ENCODE peak calls at places on chromosomes 6 and 20, in nine cellular contexts. K is prostate gland, B is H1, Q is SK-N-SH, Y is stomach, X is GM12878, W is vagina, E is Panc1, R is breast epithelium. N is an unnamed sample.

GRCh38 chr6:11522819-11523218 is 14.7 kb upstream of the TMEM170B start:
- DNase-seq in R (no peak), W (no peak), B (no peak), X (no peak), Q (no peak), E (no peak), K (no peak), Y (no peak), N (peak; percentile 16)

GRCh38 chr6:103273048-103273447 is 1586.7 kb downstream of the HACE1 start:
- DNase-seq in B (no peak), R (no peak), Q (peak; percentile 23), K (no peak), X (no peak), W (no peak), E (peak; percentile 7), Y (no peak), N (no peak)

GRCh38 chr6:7235712-7236311 is 77.2 kb downstream of the SSR1 start:
- DNase-seq in R (peak; percentile 76), Q (no peak), B (no peak), W (no peak), X (no peak), Y (peak; percentile 79), E (no peak), K (peak; percentile 78), N (peak; percentile 40)

GRCh38 chr6:50217816-50218215 is 168.1 kb upstream of the DEFB112 start:
- DNase-seq in E (no peak), W (no peak), B (no peak), Y (no peak), X (no peak), K (no peak), Q (no peak), R (no peak), N (no peak)

GRCh38 chr6:121925024-121925423 is 474.4 kb upstream of the HSF2 start:
- DNase-seq in B (no peak), E (no peak), X (no peak), R (no peak), Q (no peak), W (no peak), K (no peak), Y (no peak), N (no peak)

GRCh38 chr6:139253656-139254055 is 38.1 kb downstream of the TXLNB start:
- DNase-seq in X (no peak), E (no peak), R (no peak), Q (no peak), B (no peak), Y (no peak), K (no peak), W (no peak), N (no peak)

GRCh38 chr20:25083773-25084615 is 2.1 kb upstream of the VSX1 start:
- DNase-seq in B (no peak), Q (no peak), W (peak; percentile 69), Y (peak; percentile 48), R (no peak), X (no peak), E (no peak), K (no peak), N (peak; percentile 39)

GRCh38 chr20:63327229-63327745 is 33.9 kb downstream of the CHRNA4 start:
- DNase-seq in R (no peak), X (no peak), B (no peak), Y (no peak), E (no peak), Q (no peak), W (no peak), K (no peak), N (no peak)

GRCh38 chr6:157867155-157867559 is 44.1 kb downstream of the SNX9 start:
- DNase-seq in R (no peak), B (no peak), X (no peak), W (no peak), Q (no peak), Y (no peak), E (no peak), K (no peak), N (no peak)

GRCh38 chr6:57265755-57266221 is 43.7 kb upstream of the RAB23 start:
- DNase-seq in W (no peak), Y (no peak), Q (no peak), B (no peak), X (no peak), R (no peak), E (no peak), K (no peak), N (no peak)

GRCh38 chr6:151808331-151809241 is 1.1 kb downstream of the ESR1 start:
- DNase-seq in Q (peak; percentile 28), X (no peak), K (no peak), R (no peak), Y (no peak), W (no peak), E (no peak), B (peak; percentile 64), N (no peak)

GRCh38 chr20:16596991-16597390 is 23.7 kb upstream of the KIF16B start:
- DNase-seq in W (no peak), X (no peak), E (no peak), R (no peak), B (no peak), K (no peak), Y (no peak), Q (no peak), N (no peak)

GRCh38 chr20:62814709-62815065 is 2.2 kb upstream of the COL9A3 start:
- DNase-seq in K (no peak), W (no peak), Q (no peak), X (no peak), E (no peak), Y (no peak), B (no peak), R (no peak), N (no peak)

GRCh38 chr20:1491891-1492642 is 847 bp upstream of the SIRPB2 start:
- DNase-seq in R (no peak), E (no peak), W (no peak), B (no peak), K (no peak), Y (no peak), X (no peak), Q (no peak), N (no peak)
- H3K27me3 ChIP-seq in R (no peaks in the 10 kb centered on the region), E (peaks cover 30% of the 10 kb centered on the region), W (no peaks in the 10 kb centered on the region), B (no peaks in the 10 kb centered on the region), K (no peaks in the 10 kb centered on the region), Y (no peaks in the 10 kb centered on the region), X (peaks cover 2% of the 10 kb centered on the region), Q (peaks cover 42% of the 10 kb centered on the region), N (peaks cover 21% of the 10 kb centered on the region)

GRCh38 chr6:110178626-110179405 is 654 bp downstream of the WASF1 start:
- DNase-seq in R (peak; percentile 54), K (peak; percentile 42), W (no peak), B (peak; percentile 59), Q (peak; percentile 72), X (no peak), Y (peak; percentile 29), E (peak; percentile 78), N (peak; percentile 42)

GRCh38 chr6:110183292-110183691 is 3.1 kb downstream of the CDC40 start:
- DNase-seq in K (no peak), E (no peak), B (no peak), Y (no peak), X (no peak), Q (no peak), R (no peak), W (no peak), N (no peak)

GRCh38 chr6:110180228-110181008 is at the start of gene CDC40:
- DNase-seq in B (peak; percentile 66), R (peak; percentile 51), Y (peak; percentile 50), E (no peak), X (no peak), Q (peak; percentile 67), W (peak; percentile 91), K (peak; percentile 56), N (peak; percentile 59)

GRCh38 chr6:110181131-110182027 is 1.2 kb downstream of the CDC40 start:
- DNase-seq in X (no peak), R (no peak), K (no peak), Y (no peak), W (no peak), Q (no peak), E (no peak), B (no peak), N (no peak)

GRCh38 chr6:110179406-110180227 is at the start of gene WASF1:
- DNase-seq in Y (peak; percentile 93), R (peak; percentile 92), E (peak; percentile 99), B (peak; percentile 95), X (peak; percentile 76), W (peak; percentile 98), K (peak; percentile 94), Q (peak; percentile 91), N (peak; percentile 94)
- TF ChIP-seq POLR2AphosphoS5 in Y (no peak), R (peak; percentile 62), E (peak; percentile 85), B (no peak), X (no peak), W (peak; percentile 86), K (peak; percentile 98), Q (peak; percentile 88), N (no peak)

GRCh38 chr6:135572051-135572450 is 74.5 kb upstream of the AHI1 start:
- DNase-seq in Q (no peak), E (no peak), R (no peak), W (no peak), K (no peak), X (no peak), B (no peak), Y (no peak), N (no peak)
- TF ChIP-seq CTCF in Q (no peak), E (no peak), R (no peak), W (no peak), K (no peak), X (no peak), B (no peak), Y (no peak), N (no peak)

GRCh38 chr20:59678286-59678685 is 73.9 kb downstream of the PHACTR3 start:
- DNase-seq in K (no peak), X (no peak), Q (no peak), B (no peak), R (no peak), Y (no peak), W (no peak), E (no peak), N (no peak)
- H3K27me3 ChIP-seq in K (peaks cover 3% of the 10 kb centered on the region), X (no peaks in the 10 kb centered on the region), Q (no peaks in the 10 kb centered on the region), B (no peaks in the 10 kb centered on the region), R (peaks cover 56% of the 10 kb centered on the region), Y (no peaks in the 10 kb centered on the region), W (no peaks in the 10 kb centered on the region), E (peaks cover 18% of the 10 kb centered on the region), N (no peaks in the 10 kb centered on the region)

GRCh38 chr6:85482206-85483040 is 32.5 kb downstream of the NT5E start:
- DNase-seq in X (no peak), B (no peak), R (no peak), Y (no peak), Q (no peak), E (no peak), K (no peak), W (no peak), N (no peak)
- TF ChIP-seq POLR2AphosphoS5 in X (no peak), B (no peak), R (no peak), Y (no peak), Q (peak; percentile 69), E (no peak), K (no peak), W (no peak), N (no peak)

GRCh38 chr6:78867370-78868040 is at the start of gene IRAK1BP1:
- DNase-seq in Y (peak; percentile 82), X (peak; percentile 49), E (peak; percentile 74), W (peak; percentile 87), R (peak; percentile 58), K (peak; percentile 81), Q (peak; percentile 90), B (peak; percentile 85), N (peak; percentile 86)
- TF ChIP-seq CTCF in Y (no peak), X (peak; percentile 14), E (peak; percentile 35), W (no peak), R (no peak), K (no peak), Q (peak; percentile 35), B (no peak), N (no peak)

GRCh38 chr6:10381830-10382208 is 33.1 kb downstream of the TFAP2A start:
- DNase-seq in Q (no peak), E (no peak), X (no peak), B (no peak), Y (no peak), K (no peak), W (no peak), R (no peak), N (no peak)
- H3K27me3 ChIP-seq in Q (peaks cover 82% of the 10 kb centered on the region), E (no peaks in the 10 kb centered on the region), X (peaks cover 11% of the 10 kb centered on the region), B (peaks cover 60% of the 10 kb centered on the region), Y (peaks cover 31% of the 10 kb centered on the region), K (no peaks in the 10 kb centered on the region), W (peaks cover 7% of the 10 kb centered on the region), R (peaks cover 23% of the 10 kb centered on the region), N (peaks cover 84% of the 10 kb centered on the region)